ENCODE peak calls at places on chromosomes 6 and 20, in eight cellular contexts. S is Peyer's patch; C is ACHN; A is psoas muscle; Q is effector memory CD4-positive, alpha-beta T cell; E is cardiac muscle cell; B is NCI-H345; V is anterior cingulate cortex. N is an unnamed sample.

GRCh38 chr6:139295906-139296305 is 4.1 kb upstream of the TXLNB start:
- DNase-seq in Q (no peak), E (no peak), S (no peak), V (no peak), B (no peak), C (no peak), A (no peak), N (no peak)

GRCh38 chr20:41171736-41172295 is 34.5 kb downstream of the PLCG1 start:
- DNase-seq in C (no peak), Q (no peak), A (no peak), E (no peak), B (no peak), V (no peak), S (no peak), N (no peak)

GRCh38 chr6:20707166-20707485 is 172.9 kb downstream of the CDKAL1 start:
- DNase-seq in S (no peak), V (no peak), A (no peak), Q (no peak), B (peak; percentile 85), C (no peak), E (no peak), N (no peak)

GRCh38 chr6:138450445-138450844 is 46.4 kb downstream of the HEBP2 start:
- DNase-seq in V (no peak), A (no peak), C (no peak), E (no peak), Q (no peak), S (no peak), B (no peak), N (no peak)

GRCh38 chr6:108622601-108623335 is 62.1 kb downstream of the FOXO3 start:
- DNase-seq in C (peak; percentile 35), Q (no peak), V (no peak), A (peak; percentile 60), E (peak; percentile 92), B (no peak), S (no peak), N (peak; percentile 98)

GRCh38 chr6:80165143-80165542 is 58.7 kb downstream of the BCKDHB start:
- DNase-seq in V (no peak), C (peak; percentile 30), S (no peak), E (peak; percentile 33), Q (no peak), A (no peak), B (no peak), N (peak; percentile 45)

GRCh38 chr6:42046491-42047219 is 3.7 kb upstream of the TAF8 start:
- DNase-seq in V (no peak), B (no peak), Q (no peak), C (no peak), A (no peak), E (peak; percentile 83), S (no peak), N (peak; percentile 65)

GRCh38 chr20:62925420-62926228 is 681 bp downstream of the DIDO1 start:
- DNase-seq in A (peak; percentile 41), C (peak; percentile 40), V (no peak), Q (peak; percentile 38), B (peak; percentile 46), S (peak; percentile 57), E (peak; percentile 21), N (peak; percentile 16)

GRCh38 chr6:164266851-164267250 is 852.3 kb downstream of the QKI start:
- DNase-seq in V (no peak), Q (no peak), E (no peak), C (no peak), A (no peak), S (no peak), B (no peak), N (no peak)

GRCh38 chr20:57941572-57942381 is 232.0 kb upstream of the PMEPA1 start:
- DNase-seq in B (no peak), A (no peak), E (no peak), Q (no peak), V (no peak), C (no peak), S (no peak), N (no peak)

GRCh38 chr6:164023535-164023934 is 609.0 kb downstream of the QKI start:
- DNase-seq in Q (no peak), V (no peak), A (no peak), S (no peak), B (no peak), E (no peak), C (no peak), N (no peak)

GRCh38 chr20:49562341-49563014 is 5.5 kb downstream of the PTGIS start:
- DNase-seq in B (no peak), S (no peak), V (no peak), E (peak; percentile 91), A (peak; percentile 87), C (peak; percentile 77), Q (no peak), N (peak; percentile 84)

GRCh38 chr6:55327169-55327568 is at the start of gene GFRAL:
- DNase-seq in B (no peak), E (no peak), C (no peak), A (no peak), Q (no peak), V (no peak), S (no peak), N (no peak)

GRCh38 chr20:38825901-38826625 is 20.6 kb downstream of the PPP1R16B start:
- DNase-seq in A (no peak), Q (no peak), B (peak; percentile 94), E (peak; percentile 70), V (no peak), S (no peak), C (no peak), N (peak; percentile 67)

GRCh38 chr6:87483929-87484328 is 11.2 kb downstream of the SLC35A1 start:
- DNase-seq in Q (no peak), S (no peak), A (no peak), V (no peak), E (peak; percentile 51), C (peak; percentile 94), B (no peak), N (peak; percentile 43)

GRCh38 chr6:73523434-73524123 is 2.7 kb upstream of the EEF1A1 start:
- DNase-seq in B (no peak), A (peak; percentile 41), C (peak; percentile 63), S (peak; percentile 78), V (no peak), Q (peak; percentile 68), E (peak; percentile 56), N (peak; percentile 16)